ENCODE peak calls at places on chromosomes 2 and 18, in six cellular contexts. One of them, this sample, is unnamed.

GRCh38 chr2:20130821-20131645 is 79.6 kb upstream of the LAPTM4A start:
- DNase-seq in AG08396: no peak
- DNase-seq in stimulated activated CD8-positive, alpha-beta memory T cell treated with anti-CD3 and anti-CD28 coated beads, Interleukin-15, amount 100 ng/mL, for 1 hour: no peak
- DNase-seq in midbrain: no peak
- DNase-seq in ureter: no peak
- DNase-seq in NCI-H1417: no peak
- DNase-seq in this sample: no peak

GRCh38 chr2:234444242-234444641 is 52.6 kb downstream of the ARL4C start:
- DNase-seq in NCI-H1417: no peak
- DNase-seq in AG08396: no peak
- DNase-seq in stimulated activated CD8-positive, alpha-beta memory T cell treated with anti-CD3 and anti-CD28 coated beads, Interleukin-15, amount 100 ng/mL, for 1 hour: no peak
- DNase-seq in ureter: no peak
- DNase-seq in midbrain: no peak
- DNase-seq in this sample: no peak

GRCh38 chr2:11071939-11072338 is 83.3 kb upstream of the SLC66A3 start:
- DNase-seq in ureter: no peak
- DNase-seq in AG08396: no peak
- DNase-seq in midbrain: no peak
- DNase-seq in NCI-H1417: no peak
- DNase-seq in stimulated activated CD8-positive, alpha-beta memory T cell treated with anti-CD3 and anti-CD28 coated beads, Interleukin-15, amount 100 ng/mL, for 1 hour: no peak
- DNase-seq in this sample: no peak

GRCh38 chr18:34959211-34959829 is 81.9 kb upstream of the MAPRE2 start:
- DNase-seq in ureter: no peak
- DNase-seq in AG08396: no peak
- DNase-seq in NCI-H1417: no peak
- DNase-seq in midbrain: no peak
- DNase-seq in stimulated activated CD8-positive, alpha-beta memory T cell treated with anti-CD3 and anti-CD28 coated beads, Interleukin-15, amount 100 ng/mL, for 1 hour: no peak
- DNase-seq in this sample: no peak

GRCh38 chr2:188580738-188581137 is 289.1 kb downstream of the GULP1 start:
- DNase-seq in AG08396: no peak
- DNase-seq in stimulated activated CD8-positive, alpha-beta memory T cell treated with anti-CD3 and anti-CD28 coated beads, Interleukin-15, amount 100 ng/mL, for 1 hour: no peak
- DNase-seq in midbrain: no peak
- DNase-seq in ureter: no peak
- DNase-seq in NCI-H1417: no peak
- DNase-seq in this sample: no peak

GRCh38 chr2:75558132-75558530 is 2.6 kb downstream of the EVA1A start:
- DNase-seq in midbrain: no peak
- DNase-seq in stimulated activated CD8-positive, alpha-beta memory T cell treated with anti-CD3 and anti-CD28 coated beads, Interleukin-15, amount 100 ng/mL, for 1 hour: no peak
- DNase-seq in NCI-H1417: no peak
- DNase-seq in AG08396: no peak
- DNase-seq in ureter: no peak
- DNase-seq in this sample: no peak

GRCh38 chr2:128497461-128497860 is 178.8 kb upstream of the HS6ST1 start:
- DNase-seq in midbrain: no peak
- DNase-seq in ureter: peak; percentile 29
- DNase-seq in NCI-H1417: no peak
- DNase-seq in stimulated activated CD8-positive, alpha-beta memory T cell treated with anti-CD3 and anti-CD28 coated beads, Interleukin-15, amount 100 ng/mL, for 1 hour: no peak
- DNase-seq in AG08396: no peak
- DNase-seq in this sample: no peak

GRCh38 chr2:1766400-1766799 is 22.1 kb upstream of the PXDN start:
- DNase-seq in ureter: no peak
- DNase-seq in midbrain: no peak
- DNase-seq in AG08396: no peak
- DNase-seq in stimulated activated CD8-positive, alpha-beta memory T cell treated with anti-CD3 and anti-CD28 coated beads, Interleukin-15, amount 100 ng/mL, for 1 hour: no peak
- DNase-seq in NCI-H1417: no peak
- DNase-seq in this sample: no peak

GRCh38 chr18:77069482-77069881 is 63.1 kb downstream of the MBP start:
- DNase-seq in AG08396: no peak
- DNase-seq in NCI-H1417: peak; percentile 58
- DNase-seq in ureter: no peak
- DNase-seq in stimulated activated CD8-positive, alpha-beta memory T cell treated with anti-CD3 and anti-CD28 coated beads, Interleukin-15, amount 100 ng/mL, for 1 hour: no peak
- DNase-seq in midbrain: no peak
- DNase-seq in this sample: no peak

GRCh38 chr2:61946661-61947060 is 41.2 kb downstream of the COMMD1 start:
- DNase-seq in AG08396: no peak
- DNase-seq in NCI-H1417: no peak
- DNase-seq in ureter: no peak
- DNase-seq in midbrain: no peak
- DNase-seq in stimulated activated CD8-positive, alpha-beta memory T cell treated with anti-CD3 and anti-CD28 coated beads, Interleukin-15, amount 100 ng/mL, for 1 hour: no peak
- DNase-seq in this sample: no peak

GRCh38 chr18:12750076-12750707 is 47.4 kb downstream of the PSMG2 start:
- DNase-seq in midbrain: no peak
- DNase-seq in AG08396: no peak
- DNase-seq in NCI-H1417: peak; percentile 79
- DNase-seq in ureter: no peak
- DNase-seq in stimulated activated CD8-positive, alpha-beta memory T cell treated with anti-CD3 and anti-CD28 coated beads, Interleukin-15, amount 100 ng/mL, for 1 hour: no peak
- DNase-seq in this sample: no peak

GRCh38 chr18:62088146-62088545 is 98.7 kb downstream of the PIGN start:
- DNase-seq in AG08396: no peak
- DNase-seq in stimulated activated CD8-positive, alpha-beta memory T cell treated with anti-CD3 and anti-CD28 coated beads, Interleukin-15, amount 100 ng/mL, for 1 hour: no peak
- DNase-seq in midbrain: no peak
- DNase-seq in NCI-H1417: no peak
- DNase-seq in ureter: no peak
- DNase-seq in this sample: no peak

GRCh38 chr18:72762505-72763122 is 105.2 kb downstream of the NETO1 start:
- DNase-seq in AG08396: peak; percentile 38
- DNase-seq in stimulated activated CD8-positive, alpha-beta memory T cell treated with anti-CD3 and anti-CD28 coated beads, Interleukin-15, amount 100 ng/mL, for 1 hour: no peak
- DNase-seq in ureter: no peak
- DNase-seq in midbrain: peak; percentile 72
- DNase-seq in NCI-H1417: peak; percentile 68
- DNase-seq in this sample: no peak

GRCh38 chr2:35297403-35297802 is 1058.2 kb upstream of the CRIM1 start:
- DNase-seq in stimulated activated CD8-positive, alpha-beta memory T cell treated with anti-CD3 and anti-CD28 coated beads, Interleukin-15, amount 100 ng/mL, for 1 hour: no peak
- DNase-seq in NCI-H1417: no peak
- DNase-seq in midbrain: no peak
- DNase-seq in ureter: no peak
- DNase-seq in AG08396: no peak
- DNase-seq in this sample: no peak

GRCh38 chr2:55158111-55158814 is 73.8 kb downstream of the CLHC1 start:
- DNase-seq in midbrain: no peak
- DNase-seq in AG08396: no peak
- DNase-seq in NCI-H1417: no peak
- DNase-seq in ureter: no peak
- DNase-seq in stimulated activated CD8-positive, alpha-beta memory T cell treated with anti-CD3 and anti-CD28 coated beads, Interleukin-15, amount 100 ng/mL, for 1 hour: no peak
- DNase-seq in this sample: no peak

GRCh38 chr2:64114063-64114911 is 29.9 kb downstream of the PELI1 start:
- DNase-seq in NCI-H1417: no peak
- DNase-seq in ureter: no peak
- DNase-seq in stimulated activated CD8-positive, alpha-beta memory T cell treated with anti-CD3 and anti-CD28 coated beads, Interleukin-15, amount 100 ng/mL, for 1 hour: no peak
- DNase-seq in midbrain: no peak
- DNase-seq in AG08396: no peak
- DNase-seq in this sample: no peak

GRCh38 chr18:56984731-56985130 is 162.2 kb upstream of the BOD1L2 start:
- DNase-seq in midbrain: peak; percentile 11
- DNase-seq in AG08396: no peak
- DNase-seq in NCI-H1417: no peak
- DNase-seq in ureter: no peak
- DNase-seq in stimulated activated CD8-positive, alpha-beta memory T cell treated with anti-CD3 and anti-CD28 coated beads, Interleukin-15, amount 100 ng/mL, for 1 hour: no peak
- DNase-seq in this sample: no peak

GRCh38 chr18:1017227-1017626 is 112.6 kb downstream of the ADCYAP1 start:
- DNase-seq in stimulated activated CD8-positive, alpha-beta memory T cell treated with anti-CD3 and anti-CD28 coated beads, Interleukin-15, amount 100 ng/mL, for 1 hour: no peak
- DNase-seq in NCI-H1417: no peak
- DNase-seq in AG08396: no peak
- DNase-seq in ureter: no peak
- DNase-seq in midbrain: no peak
- DNase-seq in this sample: no peak

GRCh38 chr2:143558665-143559064 is 429.4 kb downstream of the ARHGAP15 start:
- DNase-seq in ureter: no peak
- DNase-seq in AG08396: no peak
- DNase-seq in stimulated activated CD8-positive, alpha-beta memory T cell treated with anti-CD3 and anti-CD28 coated beads, Interleukin-15, amount 100 ng/mL, for 1 hour: no peak
- DNase-seq in midbrain: no peak
- DNase-seq in NCI-H1417: no peak
- DNase-seq in this sample: no peak

GRCh38 chr2:62857139-62857931 is 151.8 kb downstream of the EHBP1 start:
- DNase-seq in midbrain: no peak
- DNase-seq in AG08396: no peak
- DNase-seq in stimulated activated CD8-positive, alpha-beta memory T cell treated with anti-CD3 and anti-CD28 coated beads, Interleukin-15, amount 100 ng/mL, for 1 hour: no peak
- DNase-seq in NCI-H1417: no peak
- DNase-seq in ureter: no peak
- DNase-seq in this sample: no peak

GRCh38 chr18:63138469-63139340 is 180.9 kb downstream of the BCL2 start:
- DNase-seq in midbrain: no peak
- DNase-seq in AG08396: no peak
- DNase-seq in stimulated activated CD8-positive, alpha-beta memory T cell treated with anti-CD3 and anti-CD28 coated beads, Interleukin-15, amount 100 ng/mL, for 1 hour: no peak
- DNase-seq in ureter: no peak
- DNase-seq in NCI-H1417: no peak
- DNase-seq in this sample: no peak

GRCh38 chr2:150214626-150215025 is 272.8 kb downstream of the RND3 start:
- DNase-seq in ureter: no peak
- DNase-seq in AG08396: no peak
- DNase-seq in stimulated activated CD8-positive, alpha-beta memory T cell treated with anti-CD3 and anti-CD28 coated beads, Interleukin-15, amount 100 ng/mL, for 1 hour: no peak
- DNase-seq in midbrain: no peak
- DNase-seq in NCI-H1417: no peak
- DNase-seq in this sample: no peak

GRCh38 chr2:236997086-236997485 is 88.6 kb upstream of the COPS8 start:
- DNase-seq in NCI-H1417: no peak
- DNase-seq in stimulated activated CD8-positive, alpha-beta memory T cell treated with anti-CD3 and anti-CD28 coated beads, Interleukin-15, amount 100 ng/mL, for 1 hour: no peak
- DNase-seq in AG08396: no peak
- DNase-seq in midbrain: no peak
- DNase-seq in ureter: no peak
- DNase-seq in this sample: no peak

GRCh38 chr2:157868993-157869392 is 7.1 kb downstream of the ACVR1 start:
- DNase-seq in ureter: no peak
- DNase-seq in stimulated activated CD8-positive, alpha-beta memory T cell treated with anti-CD3 and anti-CD28 coated beads, Interleukin-15, amount 100 ng/mL, for 1 hour: no peak
- DNase-seq in AG08396: no peak
- DNase-seq in NCI-H1417: no peak
- DNase-seq in midbrain: no peak
- DNase-seq in this sample: no peak

This sample was measured in central memory CD8-positive, alpha-beta T cell.